ENCODE peak calls at places on chromosomes 16 and 17, in nine cellular contexts. C is stimulated activated CD4-positive, alpha-beta T cell treated with anti-CD3 and anti-CD28 coated beads, Interleukin-15, amount 100 ng/mL, for 24 hours; S is stimulated activated CD8-positive, alpha-beta memory T cell treated with anti-CD3 and anti-CD28 coated beads, Interleukin-4, amount 100 ng/mL, for 24 hours; A is Daoy; I is AG10803; V is activated T-helper 1 cell treated with anti-CD3 and anti-CD28 coated beads, Interleukin-12 subunit alpha, Interleukin-12 subunit beta, Interleukin-2, Interleukin-4 antibody, amounts not matched to agents 30 ng/mL and 10 ng/mL and 1 ng/mL, durations not matched to agents 14 hours and 24 hours and 36 hours; E is IMR-90; G is stimulated activated naive CD8-positive, alpha-beta T cell treated with anti-CD3 and anti-CD28 coated beads, Interleukin-15, Interleukin-2, amounts not matched to agents 100 U/mL and 50 U/mL, for 24 hours; U is colonic mucosa. J is an unnamed sample.

GRCh38 chr17:63476857-63477470 is at the start of gene ACE:
- DNase-seq in C (peak; percentile 60), G (peak; percentile 47), I (no peak), A (peak; percentile 53), S (peak; percentile 7), V (peak; percentile 27), U (peak; percentile 84), E (peak; percentile 15), J (peak; percentile 37)

GRCh38 chr17:39765159-39765558 is 27.4 kb downstream of the GRB7 start:
- DNase-seq in G (no peak), A (no peak), I (no peak), C (no peak), U (no peak), S (no peak), E (no peak), V (no peak), J (no peak)

GRCh38 chr17:9797965-9798364 is 6.6 kb upstream of the DHRS7C start:
- DNase-seq in A (no peak), U (no peak), S (no peak), I (no peak), V (no peak), E (no peak), C (no peak), G (no peak), J (no peak)

GRCh38 chr16:1538804-1539520 is 5.5 kb downstream of the TMEM204 start:
- DNase-seq in U (no peak), E (no peak), A (peak; percentile 21), C (peak; percentile 45), V (no peak), I (no peak), G (peak; percentile 57), S (no peak), J (no peak)

GRCh38 chr17:48954300-48954755 is 9.7 kb upstream of the SNF8 start:
- DNase-seq in C (no peak), E (peak; percentile 49), U (peak; percentile 42), V (no peak), G (peak; percentile 22), S (no peak), A (peak; percentile 45), I (peak; percentile 64), J (no peak)

GRCh38 chr16:55367301-55367745 is 43.3 kb downstream of the IRX6 start:
- DNase-seq in S (no peak), V (no peak), G (no peak), U (no peak), I (peak; percentile 71), A (no peak), C (no peak), E (no peak), J (no peak)

GRCh38 chr16:12557808-12558207 is 245.9 kb downstream of the CPPED1 start:
- DNase-seq in G (no peak), V (no peak), S (no peak), U (no peak), A (no peak), I (no peak), E (no peak), C (no peak), J (no peak)

GRCh38 chr16:4801051-4801961 is 1.1 kb downstream of the ROGDI start:
- DNase-seq in U (no peak), C (no peak), I (no peak), G (no peak), E (no peak), V (no peak), A (no peak), S (no peak), J (no peak)

GRCh38 chr17:19958023-19958422 is 19.6 kb downstream of the AKAP10 start:
- DNase-seq in I (peak; percentile 93), A (peak; percentile 77), E (peak; percentile 96), V (no peak), C (no peak), U (no peak), G (no peak), S (no peak), J (no peak)

GRCh38 chr17:79183221-79184158 is 108.9 kb downstream of the ENGASE start:
- DNase-seq in I (no peak), C (peak; percentile 29), E (no peak), V (no peak), G (peak; percentile 25), U (no peak), A (peak; percentile 49), S (no peak), J (no peak)

GRCh38 chr17:79365361-79365760 is 245.5 kb downstream of the RBFOX3 start:
- DNase-seq in A (no peak), V (no peak), S (no peak), I (no peak), U (no peak), G (no peak), C (no peak), E (no peak), J (no peak)

GRCh38 chr17:82752371-82753200 is 721 bp downstream of the TBCD start:
- DNase-seq in I (no peak), G (peak; percentile 46), A (no peak), E (no peak), C (no peak), V (no peak), U (peak; percentile 36), S (no peak), J (no peak)

GRCh38 chr17:76791053-76791980 is 53.4 kb downstream of the MFSD11 start:
- DNase-seq in S (peak; percentile 4), V (peak; percentile 51), G (peak; percentile 45), E (peak; percentile 38), C (peak; percentile 50), U (no peak), I (peak; percentile 60), A (peak; percentile 89), J (peak; percentile 27)

GRCh38 chr17:1617620-1618174 is 10.9 kb downstream of the SLC43A2 start:
- DNase-seq in V (no peak), G (no peak), C (no peak), E (peak; percentile 77), U (peak; percentile 85), I (peak; percentile 74), A (peak; percentile 92), S (no peak), J (peak; percentile 52)

GRCh38 chr17:80758793-80759673 is 214.4 kb downstream of the RPTOR start:
- DNase-seq in E (peak; percentile 39), U (no peak), I (no peak), C (peak; percentile 55), V (no peak), A (no peak), G (peak; percentile 56), S (no peak), J (no peak)

GRCh38 chr16:55709801-55710200 is 54.0 kb downstream of the SLC6A2 start:
- DNase-seq in A (no peak), V (no peak), I (no peak), U (no peak), E (no peak), C (no peak), S (no peak), G (no peak), J (no peak)

GRCh38 chr16:31187808-31188189 is 7.9 kb downstream of the FUS start:
- DNase-seq in G (no peak), A (no peak), U (no peak), E (no peak), C (no peak), I (no peak), S (no peak), V (no peak), J (no peak)

GRCh38 chr16:49575352-49576172 is 202.0 kb downstream of the C16orf78 start:
- DNase-seq in U (peak; percentile 39), A (no peak), C (no peak), E (no peak), S (no peak), G (no peak), I (no peak), V (no peak), J (peak; percentile 35)

GRCh38 chr17:28997811-28998210 is 8.0 kb downstream of the SEZ6 start:
- DNase-seq in G (no peak), I (no peak), V (no peak), U (no peak), C (no peak), S (no peak), E (no peak), A (no peak), J (no peak)

GRCh38 chr17:47323382-47324223 is at the start of gene EFCAB13:
- DNase-seq in V (peak; percentile 77), E (peak; percentile 71), G (peak; percentile 86), A (peak; percentile 90), C (peak; percentile 84), S (peak; percentile 68), U (peak; percentile 91), I (peak; percentile 79), J (peak; percentile 90)

GRCh38 chr17:70767102-70767701 is 597.9 kb downstream of the KCNJ2 start:
- DNase-seq in E (peak; percentile 59), S (no peak), A (peak; percentile 14), V (no peak), C (no peak), U (no peak), I (peak; percentile 47), G (no peak), J (no peak)

J was measured in stomach.